ENCODE peak calls at places on chromosomes 4 and X, in ten cellular contexts. C, K, T, X, H, W, D, U, E and M are unnamed samples.

GRCh38 chr4:142351958-142352357 is 494.1 kb downstream of the INPP4B start:
- DNase-seq in C (no peak), K (no peak), T (no peak), X (no peak), H (no peak), W (no peak), D (no peak), U (no peak), E (no peak), M (no peak)

GRCh38 chrX:45781901-45782553 is 581.4 kb upstream of the DIPK2B start:
- DNase-seq in C (no peak), K (no peak), T (no peak), X (no peak), H (no peak), W (peak), D (peak), U (no peak), E (no peak), M (no peak)

GRCh38 chrX:46649421-46650260 is 76.1 kb downstream of the CHST7 start:
- DNase-seq in C (peak), K (no peak), T (peak), X (no peak), H (peak), W (peak), D (no peak), U (no peak), E (peak), M (no peak)

GRCh38 chrX:49309401-49309981 is 6.0 kb downstream of the GAGE10 start:
- DNase-seq in C (no peak), K (peak), T (no peak), X (no peak), H (no peak), W (peak), D (no peak), U (no peak), E (no peak), M (peak)

GRCh38 chr4:85500110-85500867 is 25.3 kb downstream of the ARHGAP24 start:
- DNase-seq in C (no peak), K (no peak), T (no peak), X (no peak), H (no peak), W (peak), D (no peak), U (no peak), E (no peak), M (no peak)

GRCh38 chr4:181437895-181438294 is 805.3 kb upstream of the TENM3 start:
- DNase-seq in C (no peak), K (no peak), T (no peak), X (no peak), H (no peak), W (no peak), D (no peak), U (no peak), E (no peak), M (no peak)

GRCh38 chr4:89753601-89754066 is 83.3 kb downstream of the SNCA start:
- DNase-seq in C (no peak), K (no peak), T (no peak), X (no peak), H (peak), W (peak), D (peak), U (no peak), E (no peak), M (no peak)

GRCh38 chrX:47523297-47523696 is 37.7 kb upstream of the ARAF start:
- DNase-seq in C (peak), K (peak), T (peak), X (peak), H (no peak), W (peak), D (peak), U (peak), E (peak), M (peak)

GRCh38 chr4:100848865-100849264 is 331.0 kb upstream of the EMCN start:
- DNase-seq in C (no peak), K (no peak), T (no peak), X (no peak), H (no peak), W (no peak), D (no peak), U (no peak), E (no peak), M (no peak)

GRCh38 chrX:21811832-21812231 is 27.6 kb upstream of the MBTPS2 start:
- DNase-seq in C (no peak), K (no peak), T (no peak), X (no peak), H (no peak), W (no peak), D (no peak), U (no peak), E (no peak), M (no peak)

GRCh38 chrX:83004012-83004411 is 504.1 kb upstream of the POU3F4 start:
- DNase-seq in C (no peak), K (no peak), T (no peak), X (no peak), H (no peak), W (no peak), D (no peak), U (no peak), E (no peak), M (no peak)

DNA sequence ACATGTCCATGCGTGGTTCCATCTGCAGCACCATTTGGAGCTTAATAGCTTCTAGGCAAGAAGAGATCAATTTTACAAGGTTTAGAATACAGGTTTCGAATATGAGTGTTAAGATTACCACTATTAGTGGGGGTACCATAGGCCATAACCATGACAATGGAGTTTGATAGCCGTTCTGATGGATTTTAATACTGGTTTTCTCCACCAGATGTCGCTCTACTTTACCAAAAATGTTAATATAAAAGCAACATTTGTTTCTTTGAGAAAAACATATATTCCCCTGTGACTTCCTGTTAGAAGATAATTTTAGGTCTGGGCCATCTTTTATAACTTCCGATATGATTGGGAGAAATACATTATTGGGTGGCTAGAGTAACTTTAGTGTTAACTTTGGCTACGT is 499.7 kb upstream of the POU3F4 start:
- DNase-seq in C (no peak), K (no peak), T (no peak), X (no peak), H (no peak), W (no peak), D (no peak), U (no peak), E (no peak), M (no peak)
- TF ChIP-seq CTCF in C (peak), K (peak), T (no peak), X (peak), H (peak), W (no peak), D (peak), U (no peak), E (no peak), M (no peak)

GRCh38 chrX:20252392-20253231 is 14.1 kb downstream of the RPS6KA3 start:
- DNase-seq in C (peak), K (peak), T (no peak), X (no peak), H (no peak), W (peak), D (no peak), U (peak), E (peak), M (no peak)

GRCh38 chrX:20248592-20249192 is 18.0 kb downstream of the RPS6KA3 start:
- DNase-seq in C (no peak), K (no peak), T (no peak), X (no peak), H (no peak), W (no peak), D (no peak), U (no peak), E (no peak), M (no peak)

GRCh38 chrX:20254712-20255299 is 11.9 kb downstream of the RPS6KA3 start:
- DNase-seq in C (no peak), K (no peak), T (no peak), X (no peak), H (no peak), W (peak), D (no peak), U (no peak), E (no peak), M (no peak)

GRCh38 chrX:20253232-20253543 is 13.5 kb downstream of the RPS6KA3 start:
- DNase-seq in C (no peak), K (no peak), T (no peak), X (no peak), H (no peak), W (no peak), D (no peak), U (no peak), E (no peak), M (no peak)
- TF ChIP-seq CTCF in C (no peak), K (no peak), T (no peak), X (peak), H (no peak), W (no peak), D (no peak), U (no peak), E (no peak), M (no peak)

GRCh38 chr4:18021720-18022571 is at the start of gene LCORL:
- DNase-seq in C (peak), K (peak), T (peak), X (peak), H (peak), W (peak), D (peak), U (peak), E (peak), M (peak)
- TF ChIP-seq CTCF in C (peak), K (no peak), T (no peak), X (peak), H (no peak), W (no peak), D (no peak), U (no peak), E (no peak), M (no peak)

GRCh38 chr4:20301161-20301560 is 49.5 kb downstream of the SLIT2 start:
- DNase-seq in C (no peak), K (no peak), T (no peak), X (no peak), H (no peak), W (peak), D (no peak), U (no peak), E (no peak), M (no peak)

GRCh38 chr4:20297800-20298199 is 46.1 kb downstream of the SLIT2 start:
- DNase-seq in C (no peak), K (no peak), T (no peak), X (no peak), H (no peak), W (no peak), D (no peak), U (no peak), E (no peak), M (no peak)

GRCh38 chr4:20297246-20297645 is 45.5 kb downstream of the SLIT2 start:
- DNase-seq in C (no peak), K (no peak), T (no peak), X (no peak), H (no peak), W (peak), D (no peak), U (no peak), E (no peak), M (no peak)

GRCh38 chr4:20298986-20299385 is 47.3 kb downstream of the SLIT2 start:
- DNase-seq in C (no peak), K (no peak), T (no peak), X (no peak), H (no peak), W (peak), D (no peak), U (no peak), E (no peak), M (no peak)

GRCh38 chr4:20299515-20299914 is 47.8 kb downstream of the SLIT2 start:
- DNase-seq in C (no peak), K (no peak), T (no peak), X (no peak), H (peak), W (peak), D (peak), U (no peak), E (no peak), M (no peak)
- TF ChIP-seq CTCF in C (peak), K (no peak), T (no peak), X (peak), H (peak), W (peak), D (peak), U (no peak), E (no peak), M (peak)

GRCh38 chr4:16195209-16195608 is 31.1 kb downstream of the TAPT1 start:
- DNase-seq in C (no peak), K (no peak), T (no peak), X (no peak), H (no peak), W (no peak), D (no peak), U (no peak), E (no peak), M (no peak)

GRCh38 chr4:16198271-16198670 is 28.0 kb downstream of the TAPT1 start:
- DNase-seq in C (no peak), K (no peak), T (no peak), X (no peak), H (no peak), W (no peak), D (no peak), U (no peak), E (no peak), M (no peak)

GRCh38 chr4:16199132-16199531 is 27.1 kb downstream of the TAPT1 start:
- DNase-seq in C (no peak), K (no peak), T (no peak), X (no peak), H (peak), W (peak), D (no peak), U (no peak), E (no peak), M (no peak)

GRCh38 chr4:16197842-16198241 is 28.4 kb downstream of the TAPT1 start:
- DNase-seq in C (no peak), K (no peak), T (no peak), X (no peak), H (no peak), W (peak), D (no peak), U (no peak), E (no peak), M (no peak)

GRCh38 chr4:16196482-16197393 is 29.5 kb downstream of the TAPT1 start:
- DNase-seq in C (no peak), K (peak), T (no peak), X (no peak), H (peak), W (peak), D (no peak), U (no peak), E (no peak), M (no peak)
- TF ChIP-seq CTCF in C (peak), K (peak), T (no peak), X (peak), H (peak), W (peak), D (peak), U (no peak), E (no peak), M (peak)

DNA sequence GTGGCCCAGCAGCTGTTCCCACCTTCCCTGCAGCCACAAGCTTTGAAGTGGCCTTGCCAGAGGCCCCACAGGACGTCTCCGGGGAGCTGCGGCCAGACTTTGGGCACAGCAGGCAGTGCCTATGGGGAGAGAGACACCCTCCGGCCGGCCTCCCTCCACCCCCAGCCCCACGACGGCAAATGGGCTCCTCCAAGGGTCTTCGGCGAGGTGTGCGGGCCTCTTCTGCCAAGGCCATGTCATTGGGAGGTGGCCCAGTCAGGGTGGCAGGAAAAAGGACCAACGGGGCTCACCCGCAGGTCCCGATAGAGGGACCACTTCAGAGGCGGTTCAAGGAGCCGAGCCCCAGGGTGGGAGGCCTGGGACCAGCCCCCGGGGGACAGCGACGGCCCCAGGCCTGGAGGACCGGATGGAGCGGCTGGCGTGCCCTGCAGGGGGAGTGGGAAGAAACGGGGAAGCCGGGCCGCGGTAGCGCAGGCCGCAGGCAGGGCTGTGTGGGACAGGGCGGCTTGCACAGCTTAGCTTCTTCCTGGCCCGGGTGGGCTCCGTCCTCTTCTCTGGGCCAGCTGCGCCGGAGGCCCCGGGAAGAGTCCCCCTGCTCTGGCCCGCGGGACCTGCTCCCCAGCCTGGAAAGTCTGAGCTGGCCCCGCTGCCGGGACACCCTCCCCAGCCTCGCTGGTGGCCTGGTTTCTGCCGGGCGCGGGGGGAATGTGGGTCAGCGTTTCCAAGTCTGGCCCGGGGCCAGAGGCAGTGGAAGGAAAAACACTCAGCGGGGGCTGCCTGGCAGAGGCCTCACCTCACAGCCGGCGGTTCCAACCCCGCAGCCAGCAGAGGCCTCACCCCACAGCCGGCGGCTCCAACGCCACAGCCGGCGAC is 21.9 kb upstream of the SPON2 start:
- DNase-seq in C (peak), K (peak), T (peak), X (peak), H (no peak), W (peak), D (no peak), U (peak), E (peak), M (peak)
- TF ChIP-seq CTCF in C (peak), K (no peak), T (no peak), X (no peak), H (no peak), W (peak), D (no peak), U (no peak), E (no peak), M (no peak)

GRCh38 chr4:158861766-158862165 is 92.9 kb downstream of the FNIP2 start:
- DNase-seq in C (no peak), K (no peak), T (no peak), X (no peak), H (no peak), W (no peak), D (no peak), U (no peak), E (no peak), M (no peak)
- TF ChIP-seq CTCF in C (no peak), K (no peak), T (no peak), X (peak), H (no peak), W (no peak), D (peak), U (no peak), E (no peak), M (no peak)

DNA sequence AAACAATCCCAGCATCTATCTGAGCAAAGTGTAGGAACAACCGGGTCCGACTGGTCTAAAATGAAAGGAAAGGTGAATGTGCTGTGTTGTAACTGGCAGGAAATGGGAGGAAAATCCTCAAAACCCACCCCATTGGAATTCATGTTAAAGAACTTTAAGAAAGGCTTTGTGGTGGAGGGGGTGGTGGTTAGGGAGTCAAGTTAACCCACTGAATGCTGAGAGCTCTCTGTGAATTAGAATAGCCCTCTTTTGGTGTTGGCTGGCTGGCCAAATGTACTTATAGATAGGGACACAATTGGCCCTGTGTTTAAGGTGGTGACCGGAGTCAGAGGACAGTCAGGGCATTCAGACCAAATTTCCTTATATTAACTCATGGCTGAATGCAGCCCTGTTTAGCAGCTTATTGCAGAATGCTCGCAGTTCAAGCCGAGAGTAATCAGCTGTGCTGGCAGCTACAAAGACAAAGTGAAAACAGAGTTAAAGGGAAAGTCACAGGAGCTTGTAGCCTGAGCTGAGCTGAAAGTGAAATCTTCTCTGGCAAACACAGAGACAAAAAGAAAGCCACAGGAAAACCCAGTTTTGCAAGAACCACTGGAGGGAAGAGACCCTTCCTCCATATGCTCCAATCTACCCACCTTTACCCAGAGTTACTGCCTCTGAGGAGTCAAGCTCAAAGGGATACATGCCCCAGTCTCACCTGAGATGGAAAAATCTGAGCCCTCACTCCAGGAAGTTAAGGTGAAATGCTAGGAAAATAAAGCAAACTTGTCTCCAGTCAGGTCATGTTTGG is 38.5 kb upstream of the UGT2B7 start:
- DNase-seq in C (no peak), K (peak), T (no peak), X (no peak), H (no peak), W (peak), D (no peak), U (no peak), E (no peak), M (no peak)
- TF ChIP-seq CTCF in C (no peak), K (no peak), T (no peak), X (no peak), H (no peak), W (no peak), D (no peak), U (no peak), E (no peak), M (no peak)